ENCODE peak calls at places on chromosomes 1 and 21, in five cellular contexts. One of them, this sample, is unnamed.

GRCh38 chr1:53561488-53562115 is 102.4 kb downstream of the DMRTB1 start:
- DNase-seq in natural killer cell: peak
- DNase-seq in spleen: peak
- DNase-seq in astrocyte of the cerebellum: no peak
- DNase-seq in epithelial cell of esophagus: no peak
- DNase-seq in this sample: peak

GRCh38 chr1:16491056-16491675 is 22.9 kb downstream of the RNU1-1 start:
- DNase-seq in spleen: no peak
- DNase-seq in epithelial cell of esophagus: no peak
- DNase-seq in natural killer cell: no peak
- DNase-seq in astrocyte of the cerebellum: no peak
- DNase-seq in this sample: no peak

GRCh38 chr1:109928591-109929111 is 18.0 kb downstream of the CSF1 start:
- DNase-seq in spleen: no peak
- DNase-seq in epithelial cell of esophagus: no peak
- DNase-seq in natural killer cell: no peak
- DNase-seq in astrocyte of the cerebellum: peak
- DNase-seq in this sample: no peak

GRCh38 chr1:43207229-43207853 is 35.2 kb downstream of the CFAP57 start:
- DNase-seq in spleen: no peak
- DNase-seq in epithelial cell of esophagus: no peak
- DNase-seq in astrocyte of the cerebellum: no peak
- DNase-seq in natural killer cell: no peak
- DNase-seq in this sample: no peak

GRCh38 chr1:172637522-172637921 is 21.4 kb upstream of the FASLG start:
- DNase-seq in spleen: no peak
- DNase-seq in natural killer cell: no peak
- DNase-seq in epithelial cell of esophagus: peak
- DNase-seq in astrocyte of the cerebellum: peak
- DNase-seq in this sample: no peak

GRCh38 chr1:21573971-21574458 is 64.8 kb downstream of the ALPL start:
- DNase-seq in natural killer cell: no peak
- DNase-seq in spleen: peak
- DNase-seq in astrocyte of the cerebellum: peak
- DNase-seq in epithelial cell of esophagus: peak
- DNase-seq in this sample: no peak

GRCh38 chr1:36150296-36151132 is 1.2 kb upstream of the TRAPPC3 start:
- DNase-seq in natural killer cell: peak
- DNase-seq in epithelial cell of esophagus: peak
- DNase-seq in spleen: peak
- DNase-seq in astrocyte of the cerebellum: peak
- DNase-seq in this sample: peak

GRCh38 chr1:27571439-27572018 is 32.4 kb downstream of the AHDC1 start:
- DNase-seq in natural killer cell: no peak
- DNase-seq in astrocyte of the cerebellum: no peak
- DNase-seq in spleen: no peak
- DNase-seq in epithelial cell of esophagus: no peak
- DNase-seq in this sample: no peak

GRCh38 chr1:87140831-87141540 is 187.7 kb upstream of the LMO4 start:
- DNase-seq in spleen: no peak
- DNase-seq in epithelial cell of esophagus: peak
- DNase-seq in astrocyte of the cerebellum: no peak
- DNase-seq in natural killer cell: no peak
- DNase-seq in this sample: no peak

GRCh38 chr1:45730075-45730779 is 20.2 kb downstream of the IPP start:
- DNase-seq in spleen: no peak
- DNase-seq in epithelial cell of esophagus: peak
- DNase-seq in natural killer cell: no peak
- DNase-seq in astrocyte of the cerebellum: no peak
- DNase-seq in this sample: no peak

GRCh38 chr1:53265581-53265980 is 27.3 kb upstream of the MAGOH start:
- DNase-seq in epithelial cell of esophagus: no peak
- DNase-seq in astrocyte of the cerebellum: no peak
- DNase-seq in natural killer cell: no peak
- DNase-seq in spleen: peak
- DNase-seq in this sample: no peak

GRCh38 chr21:33241846-33242245 is 12.1 kb downstream of the IFNAR2 start:
- DNase-seq in natural killer cell: no peak
- DNase-seq in astrocyte of the cerebellum: no peak
- DNase-seq in epithelial cell of esophagus: no peak
- DNase-seq in spleen: no peak
- DNase-seq in this sample: no peak

DNA sequence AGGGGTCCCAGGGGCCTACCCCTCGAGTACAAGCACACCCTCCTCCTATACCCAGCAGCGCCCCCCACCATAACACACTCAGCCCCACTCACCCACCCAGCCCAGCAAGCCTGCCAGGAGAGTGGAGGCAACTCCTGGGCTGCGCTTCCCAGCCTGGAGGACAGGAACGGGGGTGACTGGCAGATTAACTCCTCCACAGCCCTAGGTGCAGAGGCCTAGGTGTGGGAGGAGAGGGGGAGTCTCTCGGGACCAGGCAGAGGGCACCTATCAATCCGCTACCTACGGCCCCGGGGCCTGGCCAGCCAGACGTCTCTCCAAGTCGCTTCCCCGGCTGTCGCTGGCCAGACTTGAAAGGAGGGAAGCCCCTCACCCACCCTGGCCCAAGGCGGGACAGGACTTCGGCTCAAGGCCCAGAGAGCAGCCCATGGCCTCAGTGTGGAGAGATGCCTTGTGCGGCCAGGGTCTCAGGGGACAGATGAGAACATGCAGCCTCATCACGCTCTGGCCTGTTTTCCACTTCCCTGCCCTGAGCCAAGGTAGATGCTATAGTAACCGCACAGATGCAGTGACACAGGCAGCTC is 24.9 kb downstream of the MATN1 start:
- DNase-seq in spleen: peak
- DNase-seq in natural killer cell: no peak
- DNase-seq in epithelial cell of esophagus: no peak
- DNase-seq in astrocyte of the cerebellum: no peak
- DNase-seq in this sample: no peak
- TF ChIP-seq CTCF in spleen: no peak
- TF ChIP-seq CTCF in natural killer cell: no peak
- TF ChIP-seq CTCF in epithelial cell of esophagus: no peak
- TF ChIP-seq CTCF in astrocyte of the cerebellum: no peak
- TF ChIP-seq CTCF in this sample: no peak

DNA sequence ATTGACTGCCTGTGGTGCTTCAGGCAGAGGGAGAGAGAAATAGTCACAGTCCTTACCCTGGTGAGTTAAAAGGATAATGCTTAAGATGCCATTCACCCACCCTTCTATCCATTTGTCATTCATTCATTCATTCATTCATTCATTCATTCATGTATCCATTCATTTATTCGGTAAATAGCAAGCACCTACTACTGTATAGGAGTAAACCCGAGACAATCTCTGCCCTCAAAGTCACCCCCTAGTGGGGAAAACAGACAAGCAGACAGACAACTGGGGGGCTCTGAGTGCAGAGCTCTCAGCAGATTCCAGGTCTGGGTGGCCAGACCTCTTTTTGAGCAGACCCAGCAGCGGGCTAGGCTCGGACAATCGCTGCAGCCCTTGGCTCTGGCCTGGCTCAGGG is 14.1 kb upstream of the ACTL8 start:
- DNase-seq in epithelial cell of esophagus: no peak
- DNase-seq in natural killer cell: no peak
- DNase-seq in spleen: no peak
- DNase-seq in astrocyte of the cerebellum: no peak
- DNase-seq in this sample: no peak
- TF ChIP-seq CTCF in epithelial cell of esophagus: no peak
- TF ChIP-seq CTCF in natural killer cell: no peak
- TF ChIP-seq CTCF in spleen: no peak
- TF ChIP-seq CTCF in astrocyte of the cerebellum: no peak
- TF ChIP-seq CTCF in this sample: no peak

GRCh38 chr1:162627662-162628296 is 4.5 kb upstream of the DDR2 start:
- DNase-seq in natural killer cell: no peak
- DNase-seq in spleen: no peak
- DNase-seq in astrocyte of the cerebellum: no peak
- DNase-seq in epithelial cell of esophagus: peak
- DNase-seq in this sample: no peak
- TF ChIP-seq CTCF in natural killer cell: peak
- TF ChIP-seq CTCF in spleen: peak
- TF ChIP-seq CTCF in astrocyte of the cerebellum: peak
- TF ChIP-seq CTCF in epithelial cell of esophagus: peak
- TF ChIP-seq CTCF in this sample: peak

DNA sequence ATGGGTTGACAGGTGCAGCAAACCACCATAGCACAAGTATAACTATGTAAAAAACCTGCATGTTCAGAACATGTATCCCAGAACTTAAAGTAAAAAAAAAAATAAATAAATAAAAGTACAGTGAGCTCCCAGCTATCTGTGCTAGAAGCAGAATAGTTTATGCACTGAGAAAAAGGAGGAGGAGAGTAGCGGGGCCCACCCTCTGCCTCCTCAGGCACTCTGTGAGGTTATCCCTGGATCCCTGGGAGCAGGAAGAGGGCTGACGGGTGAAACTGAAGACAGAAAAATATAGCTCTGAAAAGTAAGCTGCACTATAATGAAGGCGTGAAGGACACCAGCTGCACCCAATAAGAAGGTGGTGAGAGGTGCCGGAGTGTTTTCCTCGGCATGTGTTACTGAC is 117.2 kb downstream of the SIPA1L2 start:
- DNase-seq in epithelial cell of esophagus: no peak
- DNase-seq in natural killer cell: no peak
- DNase-seq in astrocyte of the cerebellum: no peak
- DNase-seq in spleen: no peak
- DNase-seq in this sample: no peak
- TF ChIP-seq CTCF in epithelial cell of esophagus: no peak
- TF ChIP-seq CTCF in natural killer cell: no peak
- TF ChIP-seq CTCF in astrocyte of the cerebellum: no peak
- TF ChIP-seq CTCF in spleen: no peak
- TF ChIP-seq CTCF in this sample: no peak

This sample was measured in type B pancreatic cell.